ENCODE peak calls at places on chromosomes 1 and 21, in seven cellular contexts. Y, D, R, N, J, X and I are unnamed samples.

GRCh38 chr1:205619376-205619775 is 12.4 kb downstream of the ELK4 start:
- DNase-seq in N (no peak), X (no peak), Y (no peak), D (no peak), R (no peak), J (no peak), I (no peak)

GRCh38 chr1:228798047-228798446 is 62.8 kb downstream of the RHOU start:
- DNase-seq in Y (no peak), X (no peak), N (no peak), J (no peak), D (no peak), R (no peak), I (no peak)

GRCh38 chr1:65866439-65866838 is 73.7 kb downstream of the PDE4B start:
- DNase-seq in D (no peak), Y (no peak), R (no peak), N (no peak), X (no peak), J (no peak), I (no peak)

GRCh38 chr1:209769171-209769904 is 13.5 kb downstream of the TRAF3IP3 start:
- DNase-seq in J (peak; percentile 76), N (no peak), X (peak; percentile 92), Y (no peak), D (peak; percentile 84), R (peak; percentile 58), I (peak; percentile 60)

GRCh38 chr1:17289756-17290155 is 18.2 kb upstream of the PADI4 start:
- DNase-seq in Y (no peak), R (no peak), X (no peak), J (no peak), D (no peak), N (peak; percentile 56), I (no peak)

GRCh38 chr1:87179851-87180519 is 148.7 kb upstream of the LMO4 start:
- DNase-seq in D (no peak), N (no peak), J (no peak), X (no peak), Y (no peak), R (no peak), I (no peak)

GRCh38 chr1:31910933-31911332 is 27.2 kb downstream of the PTP4A2 start:
- DNase-seq in Y (no peak), X (no peak), N (no peak), R (no peak), D (no peak), J (no peak), I (no peak)

GRCh38 chr1:38194486-38194885 is 147.9 kb upstream of the POU3F1 start:
- DNase-seq in J (no peak), N (no peak), X (no peak), R (no peak), Y (no peak), D (no peak), I (no peak)

GRCh38 chr1:10152709-10153284 is 57.6 kb upstream of the KIF1B start:
- DNase-seq in J (no peak), X (no peak), N (no peak), R (peak; percentile 8), Y (peak; percentile 37), D (no peak), I (peak; percentile 55)

GRCh38 chr1:226702318-226702956 is 36.6 kb downstream of the ITPKB start:
- DNase-seq in N (no peak), J (no peak), R (no peak), X (peak; percentile 78), Y (no peak), D (no peak), I (no peak)

GRCh38 chr1:145908653-145909052 is 1.2 kb downstream of the ITGA10 start:
- DNase-seq in R (no peak), D (no peak), Y (no peak), X (no peak), J (no peak), N (no peak), I (no peak)

GRCh38 chr1:147273409-147274307 is 31.2 kb downstream of the CHD1L start:
- DNase-seq in Y (peak; percentile 72), N (peak; percentile 69), J (no peak), D (no peak), X (no peak), R (no peak), I (no peak)

GRCh38 chr21:25689226-25689625 is 45.5 kb downstream of the ATP5PF start:
- DNase-seq in R (no peak), J (no peak), D (no peak), Y (no peak), N (no peak), X (no peak), I (no peak)

GRCh38 chr1:22208973-22209378 is 66.1 kb upstream of the WNT4 start:
- DNase-seq in Y (no peak), D (no peak), J (peak; percentile 32), X (no peak), R (no peak), N (no peak), I (no peak)

DNA sequence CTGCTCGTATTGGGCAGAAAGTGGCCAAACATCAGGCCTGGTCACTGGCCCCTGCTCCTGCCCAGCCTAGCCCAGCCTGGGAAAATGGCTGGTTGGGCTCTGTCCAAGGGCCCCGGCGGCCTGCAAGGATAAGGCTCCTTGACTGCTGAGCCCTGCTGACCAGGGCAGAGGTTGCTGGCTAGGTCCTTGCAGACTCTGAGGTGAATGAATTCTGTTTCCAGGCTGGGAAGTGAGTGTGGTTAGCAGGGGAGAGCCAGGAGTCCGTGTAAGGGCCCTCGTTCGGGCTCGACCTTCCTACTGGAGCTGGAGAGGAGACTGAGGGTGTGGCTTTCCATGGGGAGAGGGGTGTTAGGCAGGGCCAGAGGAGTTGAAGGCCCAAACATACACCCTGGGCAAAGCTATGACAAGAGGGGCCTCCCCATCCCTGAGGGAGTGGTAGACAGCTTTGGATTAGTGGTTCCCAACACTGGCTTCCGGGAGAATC is 20.6 kb downstream of the CSF1 start:
- DNase-seq in X (peak; percentile 87), N (peak; percentile 93), R (no peak), J (peak; percentile 88), Y (peak; percentile 67), D (peak; percentile 93), I (peak; percentile 82)
- H3K4me1 ChIP-seq in X (peaks cover 61% of the 10 kb centered on the region), N (peaks cover 85% of the 10 kb centered on the region), R (peaks cover 27% of the 10 kb centered on the region), J (peaks cover 27% of the 10 kb centered on the region), Y (peaks cover 15% of the 10 kb centered on the region), D (peaks cover 67% of the 10 kb centered on the region), I (peaks cover 37% of the 10 kb centered on the region)

GRCh38 chr21:34809822-34810221 is 141.0 kb downstream of the CLIC6 start:
- DNase-seq in J (no peak), R (no peak), D (no peak), Y (no peak), X (no peak), N (no peak), I (no peak)
- H3K4me1 ChIP-seq in J (peaks cover 31% of the 10 kb centered on the region), R (peaks cover 7% of the 10 kb centered on the region), D (no peaks in the 10 kb centered on the region), Y (no peaks in the 10 kb centered on the region), X (no peaks in the 10 kb centered on the region), N (peaks cover 94% of the 10 kb centered on the region), I (peaks cover 8% of the 10 kb centered on the region)

DNA sequence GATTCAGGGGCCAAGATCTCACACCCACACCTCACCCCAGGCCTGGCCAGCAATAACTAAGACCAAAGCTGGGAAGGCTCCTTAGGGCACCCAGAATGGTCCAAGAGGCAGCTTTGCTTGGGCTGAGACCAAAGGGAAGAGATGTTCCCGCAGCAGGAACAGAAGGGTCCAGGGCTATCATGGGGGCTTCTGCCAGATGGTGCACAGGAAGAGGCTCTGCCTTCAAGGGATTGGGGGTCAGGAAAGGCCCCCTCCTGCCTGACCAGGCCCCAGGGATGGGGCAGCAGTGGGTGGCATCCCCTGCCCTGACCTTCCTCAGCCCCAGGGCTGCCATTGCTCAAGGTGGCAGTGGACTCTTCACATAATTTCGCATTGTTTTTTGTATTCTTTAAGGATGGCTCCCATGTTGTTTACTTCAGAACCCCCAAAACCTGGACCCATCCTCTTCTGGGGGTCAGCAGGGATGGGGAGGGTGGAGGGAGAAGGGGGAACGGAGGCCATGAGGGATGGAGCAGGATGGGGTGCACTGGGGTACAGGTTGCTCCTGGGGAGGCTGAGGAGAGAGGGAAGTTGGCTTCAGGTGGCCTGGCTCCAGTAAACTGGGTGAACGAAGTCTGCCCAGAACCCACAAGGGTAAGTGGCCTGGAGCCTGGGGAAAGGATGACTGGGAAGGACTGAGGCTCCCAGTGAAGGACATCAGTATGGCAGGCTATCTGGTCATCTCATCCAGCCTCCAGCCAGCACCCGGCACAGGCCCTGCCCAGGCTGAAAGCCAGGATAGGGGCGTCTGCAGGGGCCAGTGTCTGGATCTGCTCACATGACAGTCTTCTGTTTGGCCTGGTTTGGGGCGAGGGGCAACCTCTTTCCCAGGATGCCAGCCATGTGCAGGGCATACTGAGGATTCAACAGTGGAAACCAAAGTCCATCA is 2.6 kb upstream of the NADK start:
- DNase-seq in R (no peak), J (peak; percentile 44), Y (no peak), D (no peak), N (peak; percentile 21), X (no peak), I (no peak)
- H3K4me1 ChIP-seq in R (peaks cover 46% of the 10 kb centered on the region), J (peaks cover 37% of the 10 kb centered on the region), Y (peaks cover 59% of the 10 kb centered on the region), D (peaks cover 73% of the 10 kb centered on the region), N (peaks cover 64% of the 10 kb centered on the region), X (peaks cover 68% of the 10 kb centered on the region), I (peaks cover 44% of the 10 kb centered on the region)

GRCh38 chr1:26412180-26412840 is 1.7 kb downstream of the LIN28A start:
- DNase-seq in D (no peak), X (no peak), Y (no peak), R (no peak), N (no peak), J (no peak), I (no peak)

GRCh38 chr1:26413031-26413430 is 2.4 kb downstream of the LIN28A start:
- DNase-seq in D (no peak), N (no peak), R (no peak), X (no peak), J (no peak), Y (no peak), I (no peak)

GRCh38 chr1:26411624-26412074 is 1.0 kb downstream of the LIN28A start:
- DNase-seq in D (no peak), X (no peak), R (no peak), J (no peak), N (no peak), Y (no peak), I (no peak)

GRCh38 chr1:26409191-26409751 is 1.3 kb upstream of the LIN28A start:
- DNase-seq in J (no peak), R (no peak), X (no peak), N (no peak), D (no peak), Y (no peak), I (no peak)

GRCh38 chr1:26410706-26411623 is at the start of gene LIN28A:
- DNase-seq in R (no peak), D (no peak), X (no peak), Y (no peak), J (no peak), N (no peak), I (no peak)
- H3K4me1 ChIP-seq in R (no peaks in the 10 kb centered on the region), D (no peaks in the 10 kb centered on the region), X (no peaks in the 10 kb centered on the region), Y (peaks cover 12% of the 10 kb centered on the region), J (no peaks in the 10 kb centered on the region), N (no peaks in the 10 kb centered on the region), I (no peaks in the 10 kb centered on the region)

GRCh38 chr1:28909198-28909597 is 5.2 kb upstream of the EPB41 start:
- DNase-seq in D (no peak), X (peak; percentile 23), J (no peak), R (no peak), Y (no peak), N (no peak), I (no peak)
- H3K4me1 ChIP-seq in D (peaks cover 5% of the 10 kb centered on the region), X (peaks cover 5% of the 10 kb centered on the region), J (peaks cover 11% of the 10 kb centered on the region), R (peaks cover 5% of the 10 kb centered on the region), Y (peaks cover 12% of the 10 kb centered on the region), N (no peaks in the 10 kb centered on the region), I (no peaks in the 10 kb centered on the region)